ENCODE peak calls at places on chromosomes 11 and 22, in four cellular contexts. One of them, this sample, is unnamed. For H3K36me3 and H3K27me3, the result is how much of the 10 kb centered on the place peaks cover.

GRCh38 chr22:44441401-44442185 is 56.4 kb downstream of the RTL6 start:
- DNase-seq in fibroblast of lung: no peak
- DNase-seq in transverse colon: no peak
- DNase-seq in GM23338: no peak
- DNase-seq in this sample: no peak

GRCh38 chr11:125954123-125954944 is 8.5 kb downstream of the VSIG10L2 start:
- DNase-seq in fibroblast of lung: no peak
- DNase-seq in transverse colon: no peak
- DNase-seq in GM23338: no peak
- DNase-seq in this sample: no peak

GRCh38 chr11:34977039-34977906 is 60.9 kb downstream of the PDHX start:
- DNase-seq in fibroblast of lung: peak
- DNase-seq in transverse colon: no peak
- DNase-seq in GM23338: no peak
- DNase-seq in this sample: no peak

GRCh38 chr22:45638834-45639746 is 32.5 kb upstream of the ATXN10 start:
- DNase-seq in fibroblast of lung: peak
- DNase-seq in transverse colon: peak
- DNase-seq in GM23338: peak
- DNase-seq in this sample: no peak

GRCh38 chr11:120637131-120637530 is 125.6 kb downstream of the GRIK4 start:
- DNase-seq in fibroblast of lung: no peak
- DNase-seq in transverse colon: no peak
- DNase-seq in GM23338: no peak
- DNase-seq in this sample: no peak

GRCh38 chr11:61057615-61058014 is 44.7 kb upstream of the CD5 start:
- DNase-seq in fibroblast of lung: no peak
- DNase-seq in transverse colon: no peak
- DNase-seq in GM23338: no peak
- DNase-seq in this sample: no peak

GRCh38 chr11:121547574-121547973 is 94.8 kb upstream of the SORL1-AS1 start:
- DNase-seq in fibroblast of lung: no peak
- DNase-seq in transverse colon: peak
- DNase-seq in GM23338: no peak
- DNase-seq in this sample: no peak

GRCh38 chr22:22816171-22816514 is 71.5 kb upstream of the IGLL5 start:
- DNase-seq in fibroblast of lung: no peak
- DNase-seq in transverse colon: no peak
- DNase-seq in GM23338: no peak
- DNase-seq in this sample: no peak

GRCh38 chr11:64305075-64305690 is at the start of gene ESRRA:
- DNase-seq in fibroblast of lung: peak
- DNase-seq in transverse colon: peak
- DNase-seq in GM23338: peak
- DNase-seq in this sample: peak

GRCh38 chr11:77379253-77379652 is 77.8 kb upstream of the GDPD4 start:
- DNase-seq in fibroblast of lung: peak
- DNase-seq in transverse colon: no peak
- DNase-seq in GM23338: no peak
- DNase-seq in this sample: no peak

GRCh38 chr11:110433393-110434333 is 3.9 kb downstream of the FDX1 start:
- DNase-seq in fibroblast of lung: peak
- DNase-seq in transverse colon: no peak
- DNase-seq in GM23338: peak
- DNase-seq in this sample: no peak

GRCh38 chr22:19940536-19941364 is 822 bp upstream of the COMT start:
- DNase-seq in fibroblast of lung: no peak
- DNase-seq in transverse colon: no peak
- DNase-seq in GM23338: no peak
- DNase-seq in this sample: no peak

GRCh38 chr22:17952273-17952801 is 72.0 kb downstream of the MICAL3 start:
- DNase-seq in fibroblast of lung: no peak
- DNase-seq in transverse colon: peak
- DNase-seq in GM23338: no peak
- DNase-seq in this sample: no peak

GRCh38 chr11:102914238-102915043 is 39.7 kb upstream of the MMP12 start:
- DNase-seq in fibroblast of lung: peak
- DNase-seq in transverse colon: peak
- DNase-seq in GM23338: peak
- DNase-seq in this sample: no peak

GRCh38 chr11:59187587-59187986 is 15.7 kb downstream of the DTX4 start:
- DNase-seq in fibroblast of lung: no peak
- DNase-seq in transverse colon: peak
- DNase-seq in GM23338: no peak
- DNase-seq in this sample: no peak

GRCh38 chr11:41222236-41222635 is 237.2 kb downstream of the LRRC4C start:
- DNase-seq in fibroblast of lung: no peak
- DNase-seq in transverse colon: no peak
- DNase-seq in GM23338: no peak
- DNase-seq in this sample: no peak

GRCh38 chr11:64879226-64879900 is 942 bp upstream of the EHD1 start:
- DNase-seq in fibroblast of lung: no peak
- DNase-seq in transverse colon: peak
- DNase-seq in GM23338: no peak
- DNase-seq in this sample: no peak

GRCh38 chr22:41405588-41405987 is 23.8 kb downstream of the TEF start:
- DNase-seq in fibroblast of lung: no peak
- DNase-seq in transverse colon: no peak
- DNase-seq in GM23338: no peak
- DNase-seq in this sample: peak

GRCh38 chr11:47783087-47783610 is 16.0 kb upstream of the FNBP4 start:
- DNase-seq in fibroblast of lung: peak
- DNase-seq in transverse colon: no peak
- DNase-seq in GM23338: no peak
- DNase-seq in this sample: no peak
- H3K36me3 ChIP-seq in fibroblast of lung: under half
- H3K36me3 ChIP-seq in transverse colon: under half
- H3K36me3 ChIP-seq in GM23338: half or more
- H3K36me3 ChIP-seq in this sample: under half

GRCh38 chr11:14041040-14041439 is 78.5 kb downstream of the SPON1 start:
- DNase-seq in fibroblast of lung: no peak
- DNase-seq in transverse colon: no peak
- DNase-seq in GM23338: peak
- DNase-seq in this sample: no peak
- TF ChIP-seq CTCF in fibroblast of lung: peak
- TF ChIP-seq CTCF in transverse colon: peak
- TF ChIP-seq CTCF in GM23338: peak
- TF ChIP-seq CTCF in this sample: peak

DNA sequence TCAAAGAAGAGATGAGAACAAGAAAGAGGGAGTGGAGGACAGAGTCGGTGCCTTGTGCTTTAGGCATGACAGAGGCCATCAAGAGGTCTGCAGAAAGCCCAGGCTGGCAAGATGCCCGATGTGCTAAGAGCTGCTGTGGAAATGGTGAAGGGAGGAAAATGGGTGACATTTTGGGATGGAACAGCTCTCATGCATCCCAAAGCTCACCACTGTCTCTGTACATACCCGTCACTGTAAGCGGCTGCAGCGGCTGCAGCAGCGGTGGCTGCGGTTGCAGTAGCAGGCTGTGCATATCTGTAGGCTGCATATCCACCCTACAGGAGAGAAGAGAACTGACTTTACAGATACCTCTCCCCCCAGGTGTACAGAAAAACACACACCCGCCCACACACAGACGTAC is 28.6 kb downstream of the APOL5 start:
- DNase-seq in fibroblast of lung: no peak
- DNase-seq in transverse colon: no peak
- DNase-seq in GM23338: no peak
- DNase-seq in this sample: no peak
- H3K27me3 ChIP-seq in fibroblast of lung: under half
- H3K27me3 ChIP-seq in transverse colon: under half
- H3K27me3 ChIP-seq in GM23338: under half
- H3K27me3 ChIP-seq in this sample: under half

DNA sequence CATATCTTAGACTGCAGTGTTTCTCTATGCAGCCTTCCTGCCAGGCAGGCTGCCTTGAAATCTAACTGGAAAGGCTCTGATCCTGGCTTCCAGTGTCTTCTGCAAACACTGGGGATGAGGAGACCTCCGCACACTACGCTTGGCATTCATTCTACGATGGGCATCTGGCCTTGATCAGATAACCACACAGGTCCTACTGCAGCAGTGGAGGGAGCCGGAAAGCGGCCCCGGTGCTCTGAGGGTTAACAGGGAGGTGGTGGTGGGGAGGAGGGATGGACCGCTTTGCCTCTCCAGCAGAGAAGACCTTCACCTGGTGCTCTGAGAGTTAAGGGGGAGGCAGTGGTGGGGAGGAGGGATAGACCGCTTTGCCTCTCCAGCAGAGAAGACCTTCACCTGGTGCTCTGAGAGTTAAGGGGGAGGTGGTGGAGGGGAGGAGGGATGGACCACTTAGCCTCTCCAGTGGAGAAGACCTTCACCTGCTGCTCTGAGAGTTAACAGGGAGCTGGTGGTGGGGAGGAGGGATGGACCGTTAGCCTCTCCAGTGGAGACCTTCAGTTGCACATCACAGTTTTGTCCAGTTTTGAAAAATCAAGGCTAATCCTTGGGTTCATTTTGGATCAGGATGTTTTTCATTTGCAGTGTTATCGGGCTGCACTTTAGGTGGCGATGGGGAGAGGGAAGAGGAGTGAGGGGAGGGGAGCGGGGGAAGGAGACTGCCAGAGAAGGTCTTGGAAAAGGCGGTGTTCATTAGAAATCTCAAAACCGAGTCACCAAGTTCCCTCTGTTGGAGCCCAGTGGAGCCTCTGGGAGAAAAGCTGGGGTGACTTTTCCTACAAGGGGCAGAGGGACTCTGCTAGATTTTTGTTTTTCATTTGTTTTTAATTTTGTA is 5.6 kb downstream of the GAL start:
- DNase-seq in fibroblast of lung: no peak
- DNase-seq in transverse colon: no peak
- DNase-seq in GM23338: no peak
- DNase-seq in this sample: no peak
- H3K36me3 ChIP-seq in fibroblast of lung: under half
- H3K36me3 ChIP-seq in transverse colon: under half
- H3K36me3 ChIP-seq in GM23338: under half
- H3K36me3 ChIP-seq in this sample: under half

GRCh38 chr22:32900856-32901255 is 99.4 kb downstream of the TIMP3 start:
- DNase-seq in fibroblast of lung: no peak
- DNase-seq in transverse colon: no peak
- DNase-seq in GM23338: no peak
- DNase-seq in this sample: no peak

GRCh38 chr22:32904044-32904443 is 102.5 kb downstream of the TIMP3 start:
- DNase-seq in fibroblast of lung: peak
- DNase-seq in transverse colon: peak
- DNase-seq in GM23338: peak
- DNase-seq in this sample: no peak

GRCh38 chr22:32897400-32897799 is 95.9 kb downstream of the TIMP3 start:
- DNase-seq in fibroblast of lung: peak
- DNase-seq in transverse colon: no peak
- DNase-seq in GM23338: no peak
- DNase-seq in this sample: no peak

GRCh38 chr22:32905400-32905799 is 103.9 kb downstream of the TIMP3 start:
- DNase-seq in fibroblast of lung: peak
- DNase-seq in transverse colon: no peak
- DNase-seq in GM23338: no peak
- DNase-seq in this sample: no peak

GRCh38 chr22:32901925-32902324 is 100.4 kb downstream of the TIMP3 start:
- DNase-seq in fibroblast of lung: no peak
- DNase-seq in transverse colon: no peak
- DNase-seq in GM23338: no peak
- DNase-seq in this sample: no peak
- TF ChIP-seq CTCF in fibroblast of lung: no peak
- TF ChIP-seq CTCF in transverse colon: no peak
- TF ChIP-seq CTCF in GM23338: peak
- TF ChIP-seq CTCF in this sample: no peak

DNA sequence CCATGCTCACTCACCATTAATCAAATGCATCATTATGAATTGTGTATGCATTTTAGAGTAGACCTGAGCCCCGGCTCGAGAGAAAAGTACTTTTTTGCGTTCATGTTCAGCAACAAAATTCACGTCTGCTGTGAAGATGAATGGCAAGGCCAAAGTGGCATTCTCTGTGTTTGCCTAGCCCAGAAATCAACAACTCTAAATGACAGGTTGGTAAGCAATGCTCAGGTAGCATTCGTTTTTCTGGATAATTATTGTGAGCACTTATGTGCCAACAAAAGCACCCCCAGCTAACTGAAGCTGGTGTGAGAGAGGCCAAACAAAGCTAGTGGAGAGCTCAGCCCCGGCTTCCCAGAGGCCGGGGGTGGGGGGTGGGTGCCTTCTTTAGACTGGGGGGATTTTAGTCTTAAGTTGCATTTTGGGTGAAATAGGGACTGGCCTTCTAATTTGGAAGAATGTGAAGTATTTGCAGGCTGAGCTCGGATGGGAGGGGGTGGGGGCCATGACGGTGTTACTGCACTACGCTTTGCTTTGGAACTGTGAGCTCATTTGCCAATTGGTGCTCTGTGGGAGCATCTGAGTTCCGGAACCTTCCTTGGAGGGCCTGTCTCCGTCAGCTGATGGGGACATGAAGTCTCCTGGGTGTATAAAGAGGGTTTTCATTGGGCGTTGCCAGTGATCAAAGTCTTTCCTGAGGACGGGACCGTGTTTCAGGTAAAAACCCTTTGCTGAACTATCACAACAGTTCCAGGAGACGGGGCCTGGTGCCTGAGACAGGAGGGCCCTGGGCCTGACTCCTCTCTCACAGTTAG is 29.0 kb upstream of the ALX4 start:
- DNase-seq in fibroblast of lung: no peak
- DNase-seq in transverse colon: no peak
- DNase-seq in GM23338: peak
- DNase-seq in this sample: no peak
- H3K27me3 ChIP-seq in fibroblast of lung: under half
- H3K27me3 ChIP-seq in transverse colon: half or more
- H3K27me3 ChIP-seq in GM23338: under half
- H3K27me3 ChIP-seq in this sample: under half

DNA sequence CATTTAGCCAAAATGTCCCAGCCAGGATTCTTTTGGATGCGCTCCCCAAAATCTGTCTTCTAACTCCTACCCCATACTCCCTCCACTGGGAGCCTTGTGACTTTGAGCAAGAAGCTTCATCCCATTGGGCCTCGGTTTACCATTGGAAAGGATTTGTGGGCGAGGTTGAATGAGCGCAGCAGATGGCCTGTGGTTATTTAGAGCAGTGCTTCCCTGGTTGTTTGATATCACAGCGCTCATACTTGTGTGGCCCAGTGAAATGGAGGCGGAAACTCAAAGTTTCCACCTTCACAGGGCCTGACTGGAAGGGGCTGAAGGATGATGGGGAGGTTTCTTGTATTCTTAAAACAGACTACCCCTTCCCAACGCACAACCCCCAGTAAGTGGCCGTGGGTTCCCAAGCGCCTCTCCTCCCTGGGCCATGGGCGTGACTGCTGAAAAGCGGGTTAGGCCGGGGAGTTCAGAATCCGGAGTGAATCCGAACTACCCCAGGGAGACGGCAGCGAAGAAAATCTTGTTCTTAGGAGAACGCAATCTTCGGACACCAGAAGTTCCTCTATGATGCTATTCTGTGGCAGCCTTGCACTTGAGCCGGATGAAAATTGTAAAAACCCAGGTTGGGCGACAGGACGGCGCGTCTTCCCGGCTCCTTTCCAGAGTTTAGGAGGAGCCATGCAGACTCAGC is 1.2 kb upstream of the ATF4 start:
- DNase-seq in fibroblast of lung: peak
- DNase-seq in transverse colon: peak
- DNase-seq in GM23338: no peak
- DNase-seq in this sample: no peak
- H3K36me3 ChIP-seq in fibroblast of lung: under half
- H3K36me3 ChIP-seq in transverse colon: under half
- H3K36me3 ChIP-seq in GM23338: under half
- H3K36me3 ChIP-seq in this sample: under half

GRCh38 chr22:29298641-29299040 is 7.8 kb upstream of the GAS2L1 start:
- DNase-seq in fibroblast of lung: no peak
- DNase-seq in transverse colon: no peak
- DNase-seq in GM23338: no peak
- DNase-seq in this sample: no peak
- TF ChIP-seq CTCF in fibroblast of lung: no peak
- TF ChIP-seq CTCF in transverse colon: no peak
- TF ChIP-seq CTCF in GM23338: no peak
- TF ChIP-seq CTCF in this sample: no peak

This sample was measured in GM06990.